ENCODE peak calls at places on chromosomes 16 and 17, in nine cellular contexts. E, U, V, M, L, G, I, Z and K are unnamed samples.

GRCh38 chr17:7502987-7503386 is 18.8 kb downstream of the POLR2A start:
- DNase-seq in V (no peak), Z (no peak), I (no peak), E (no peak), G (no peak), L (no peak), U (no peak), M (no peak), K (no peak)

GRCh38 chr16:27378871-27379580 is 22.9 kb upstream of the IL21R start:
- DNase-seq in L (no peak), I (peak; percentile 61), V (no peak), G (no peak), E (no peak), M (no peak), U (no peak), Z (no peak), K (peak; percentile 38)

GRCh38 chr16:23323224-23324030 is 21.3 kb downstream of the SCNN1B start:
- DNase-seq in M (no peak), I (no peak), G (no peak), U (no peak), Z (no peak), V (no peak), L (no peak), E (no peak), K (no peak)

GRCh38 chr17:28726396-28726911 is 421 bp upstream of the TLCD1 start:
- DNase-seq in I (peak; percentile 82), L (no peak), U (peak; percentile 52), G (no peak), Z (peak; percentile 52), V (peak; percentile 73), M (no peak), E (peak; percentile 54), K (no peak)

GRCh38 chr17:82098939-82099765 is 1.1 kb upstream of the FASN start:
- DNase-seq in V (no peak), Z (no peak), M (no peak), G (no peak), L (no peak), I (no peak), E (no peak), U (no peak), K (no peak)

GRCh38 chr17:10292057-10292931 is 80.5 kb downstream of the MYH13 start:
- DNase-seq in U (no peak), M (peak; percentile 65), V (no peak), L (no peak), G (no peak), E (peak; percentile 53), I (no peak), Z (no peak), K (peak; percentile 49)

GRCh38 chr17:63039899-63040602 is 74.0 kb downstream of the TANC2 start:
- DNase-seq in V (peak; percentile 10), M (peak; percentile 34), Z (no peak), L (no peak), G (no peak), U (no peak), E (peak; percentile 89), I (no peak), K (peak; percentile 4)

GRCh38 chr17:29911641-29912177 is 18.3 kb downstream of the SSH2 start:
- DNase-seq in G (no peak), V (no peak), L (no peak), M (peak; percentile 25), I (no peak), Z (no peak), U (no peak), E (peak; percentile 24), K (no peak)

GRCh38 chr16:48720266-48720665 is 110.3 kb upstream of the N4BP1 start:
- DNase-seq in L (no peak), I (no peak), E (peak; percentile 36), Z (peak; percentile 66), G (no peak), V (no peak), M (no peak), U (no peak), K (no peak)

GRCh38 chr17:57927048-57927723 is 28.0 kb downstream of the CUEDC1 start:
- DNase-seq in E (peak; percentile 85), M (no peak), V (peak; percentile 89), I (no peak), G (no peak), L (no peak), Z (no peak), U (no peak), K (no peak)

GRCh38 chr17:21066394-21066793 is 23.6 kb upstream of the USP22 start:
- DNase-seq in I (no peak), V (no peak), G (no peak), E (no peak), M (peak; percentile 20), Z (no peak), U (no peak), L (no peak), K (no peak)

GRCh38 chr16:14186007-14186953 is 115.2 kb downstream of the MRTFB start:
- DNase-seq in I (no peak), U (no peak), G (peak; percentile 64), L (no peak), Z (peak; percentile 24), E (peak; percentile 46), V (peak; percentile 22), M (peak; percentile 88), K (peak; percentile 56)

GRCh38 chr17:2405247-2405926 is 4.5 kb upstream of the MNT start:
- DNase-seq in U (no peak), L (no peak), I (no peak), G (peak; percentile 66), E (peak; percentile 87), Z (no peak), V (peak; percentile 71), M (peak; percentile 89), K (no peak)

GRCh38 chr17:82055965-82056728 is 4.4 kb downstream of the GPS1 start:
- DNase-seq in L (no peak), M (no peak), E (no peak), Z (no peak), V (no peak), I (no peak), U (no peak), G (no peak), K (no peak)

GRCh38 chr16:29813644-29814562 is 1.9 kb downstream of the PRRT2 start:
- DNase-seq in I (no peak), Z (no peak), M (no peak), U (no peak), L (no peak), E (no peak), V (no peak), G (no peak), K (no peak)

GRCh38 chr17:77569846-77570564 is 388.5 kb upstream of the TNRC6C start:
- DNase-seq in G (no peak), E (no peak), Z (no peak), V (no peak), I (no peak), M (no peak), L (no peak), U (no peak), K (no peak)